ENCODE peak calls at places on chromosome X, in nine cellular contexts. N is choroid plexus epithelial cell, Y is PC-9, Q is fibroblast of mammary gland, U is cardiac fibroblast, M is GM12878, O is left lung, E is IMR-90, R is psoas muscle. X is an unnamed sample.

GRCh38 chrX:154373340-154374306 is 811 bp downstream of the FLNA start:
- DNase-seq in Q (peak), R (no peak), N (peak), U (peak), Y (peak), E (peak), O (peak), M (peak), X (peak)

GRCh38 chrX:134803551-134804183 is 145.4 kb upstream of the PLAC1 start:
- DNase-seq in U (no peak), Q (no peak), E (no peak), Y (no peak), N (no peak), R (no peak), M (no peak), O (no peak), X (no peak)

GRCh38 chrX:440636-441035 is 53.9 kb upstream of the PPP2R3B start:
- DNase-seq in Q (no peak), E (no peak), U (no peak), M (no peak), R (no peak), O (no peak), Y (no peak), N (no peak), X (no peak)

GRCh38 chrX:41429592-41429991 is 17.6 kb upstream of the NYX start:
- DNase-seq in N (no peak), M (no peak), O (no peak), Q (no peak), E (no peak), Y (no peak), U (no peak), R (no peak), X (no peak)

GRCh38 chrX:39206746-39207145 is 405.5 kb downstream of the MID1IP1 start:
- DNase-seq in M (no peak), R (no peak), U (no peak), Q (no peak), O (no peak), Y (no peak), E (no peak), N (no peak), X (no peak)

GRCh38 chrX:24017674-24018073 is 9.3 kb downstream of the KLHL15 start:
- DNase-seq in O (no peak), Q (no peak), E (no peak), R (no peak), N (no peak), M (no peak), U (no peak), Y (no peak), X (no peak)

GRCh38 chrX:132373610-132374009 is 115.2 kb downstream of the MBNL3 start:
- DNase-seq in O (no peak), E (no peak), Q (no peak), U (no peak), Y (no peak), M (no peak), N (no peak), R (no peak), X (no peak)

GRCh38 chrX:55489315-55490009 is at the start of gene USP51:
- DNase-seq in R (peak), O (peak), U (peak), Y (no peak), N (peak), Q (peak), M (peak), E (peak), X (no peak)

GRCh38 chrX:87583679-87584078 is 66.1 kb downstream of the KLHL4 start:
- DNase-seq in Q (peak), O (no peak), U (no peak), M (no peak), E (peak), R (no peak), N (peak), Y (no peak), X (no peak)

GRCh38 chrX:132559101-132559500 is 70.3 kb upstream of the MBNL3 start:
- DNase-seq in R (no peak), N (no peak), Q (no peak), U (no peak), M (no peak), O (no peak), Y (no peak), E (no peak), X (no peak)

GRCh38 chrX:138756234-138756633 is 44.7 kb upstream of the FGF13 start:
- DNase-seq in N (peak), O (peak), Y (no peak), Q (peak), E (no peak), U (peak), M (no peak), R (peak), X (no peak)

GRCh38 chrX:47574609-47575325 is 7.5 kb upstream of the TIMP1 start:
- DNase-seq in Y (no peak), E (no peak), N (no peak), U (no peak), Q (no peak), M (no peak), R (no peak), O (no peak), X (no peak)

GRCh38 chrX:123171781-123172180 is 12.3 kb upstream of the GRIA3 start:
- DNase-seq in U (peak), M (no peak), N (peak), Q (peak), O (no peak), E (no peak), R (no peak), Y (no peak), X (peak)

GRCh38 chrX:54807524-54808108 is at the start of gene MAGED2:
- DNase-seq in Y (no peak), O (no peak), U (peak), M (no peak), Q (peak), R (peak), E (peak), N (peak), X (no peak)

GRCh38 chrX:131626681-131627296 is 82.9 kb downstream of the OR13H1 start:
- DNase-seq in O (no peak), E (no peak), R (no peak), N (peak), U (peak), M (no peak), Y (no peak), Q (peak), X (no peak)

GRCh38 chrX:36897690-36898089 is 110.5 kb upstream of the FAM47C start:
- DNase-seq in O (no peak), U (no peak), R (no peak), Y (no peak), Q (no peak), E (no peak), M (no peak), N (no peak), X (no peak)

GRCh38 chrX:51893931-51894696 is 691 bp downstream of the MAGED1 start:
- DNase-seq in R (no peak), N (peak), Y (no peak), E (peak), Q (peak), U (peak), M (no peak), O (no peak), X (no peak)

GRCh38 chrX:114581528-114582263 is 2.2 kb upstream of the HTR2C start:
- DNase-seq in N (no peak), Q (no peak), U (no peak), Y (no peak), M (no peak), O (no peak), R (no peak), E (no peak), X (no peak)

GRCh38 chrX:51281758-51282318 is 50.8 kb upstream of the NUDT10 start:
- DNase-seq in M (no peak), O (no peak), N (no peak), U (no peak), Q (no peak), E (no peak), Y (no peak), R (no peak), X (no peak)

GRCh38 chrX:153724252-153725038 is at the start of the genes ABCD1 and BCAP31:
- DNase-seq in N (peak), E (peak), O (peak), Y (peak), Q (peak), M (peak), U (peak), R (peak), X (peak)

GRCh38 chrX:11770320-11770719 is 12.3 kb downstream of the MSL3 start:
- DNase-seq in N (peak), Y (peak), Q (peak), E (peak), R (no peak), U (peak), O (peak), M (peak), X (peak)

GRCh38 chrX:123993326-123993725 is 31.8 kb downstream of the STAG2 start:
- DNase-seq in Y (no peak), E (peak), M (no peak), Q (peak), O (no peak), N (peak), R (no peak), U (peak), X (peak)

GRCh38 chrX:37912286-37912685 is 64.9 kb upstream of the DYNLT3 start:
- DNase-seq in O (no peak), U (no peak), E (no peak), Y (no peak), Q (no peak), R (no peak), M (no peak), N (peak), X (no peak)

GRCh38 chrX:109508915-109509314 is 27.0 kb upstream of the GUCY2F start:
- DNase-seq in U (no peak), R (no peak), M (no peak), N (no peak), Y (no peak), E (no peak), Q (no peak), O (no peak), X (no peak)

GRCh38 chrX:16664059-16664458 is 14.1 kb downstream of the S100G start:
- DNase-seq in O (no peak), Y (no peak), E (peak), R (no peak), M (no peak), Q (peak), N (peak), U (peak), X (peak)

GRCh38 chrX:48676893-48677270 is 6.7 kb upstream of the WAS start:
- DNase-seq in O (no peak), Y (no peak), U (no peak), M (no peak), R (no peak), Q (no peak), N (no peak), E (no peak), X (no peak)

GRCh38 chrX:72526534-72527508 is 45.8 kb downstream of the HDAC8 start:
- DNase-seq in Y (no peak), O (no peak), E (peak), U (peak), Q (peak), N (peak), R (no peak), M (no peak), X (no peak)

GRCh38 chrX:109629310-109629709 is 4.3 kb upstream of the KCNE5 start:
- DNase-seq in E (no peak), R (no peak), M (no peak), U (peak), N (peak), Y (no peak), Q (peak), O (no peak), X (no peak)

GRCh38 chrX:69538321-69538876 is 34.3 kb downstream of the NALF2 start:
- DNase-seq in E (peak), R (peak), N (peak), U (peak), Y (no peak), O (peak), M (no peak), Q (peak), X (no peak)
- TF ChIP-seq CTCF in E (peak), R (peak), N (peak), U (peak), Y (peak), O (peak), M (peak), Q (peak), X (peak)

GRCh38 chrX:46382595-46382994 is 162.6 kb downstream of the ZNF674 start:
- DNase-seq in Y (no peak), Q (no peak), O (no peak), R (no peak), E (no peak), N (no peak), U (no peak), M (no peak), X (no peak)

GRCh38 chrX:46383006-46383405 is 162.2 kb downstream of the ZNF674 start:
- DNase-seq in Q (no peak), U (no peak), N (no peak), E (no peak), Y (no peak), M (no peak), R (no peak), O (no peak), X (no peak)

GRCh38 chrX:46380148-46380752 is 165.0 kb downstream of the ZNF674 start:
- DNase-seq in M (no peak), U (no peak), N (peak), R (no peak), O (no peak), Y (no peak), Q (no peak), E (no peak), X (no peak)

GRCh38 chrX:46386511-46386910 is 158.7 kb downstream of the ZNF674 start:
- DNase-seq in N (peak), Q (no peak), O (no peak), E (no peak), R (no peak), M (no peak), Y (no peak), U (no peak), X (no peak)

DNA sequence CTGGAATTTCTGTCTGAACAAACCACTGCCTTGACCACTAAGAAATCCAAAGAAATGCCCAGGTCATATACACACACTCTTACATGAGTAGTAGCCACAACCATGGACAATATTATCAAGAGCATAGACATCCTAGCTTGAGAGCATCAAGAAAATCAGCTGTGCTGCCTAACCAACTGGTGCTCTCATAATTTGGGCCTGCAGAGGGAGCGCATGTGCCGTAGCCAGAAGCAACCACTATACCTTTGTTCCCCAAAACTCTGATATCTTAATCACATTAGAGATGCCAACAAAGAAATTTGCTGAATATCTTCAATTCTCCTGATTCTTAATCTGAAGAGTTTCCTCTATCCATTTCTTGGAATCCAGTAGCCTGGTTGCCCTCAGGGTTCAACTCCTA is 163.6 kb downstream of the ZNF674 start:
- DNase-seq in N (peak), U (peak), Q (peak), Y (no peak), R (no peak), O (no peak), E (peak), M (peak), X (peak)
- TF ChIP-seq CTCF in N (peak), U (peak), Q (peak), Y (no peak), R (no peak), O (no peak), E (peak), M (peak), X (peak)

GRCh38 chrX:57915680-57916079 is 5.4 kb upstream of the ZXDA start:
- DNase-seq in R (no peak), M (no peak), Q (no peak), N (no peak), Y (no peak), U (no peak), O (no peak), E (no peak), X (no peak)

GRCh38 chrX:57918750-57919436 is 8.6 kb upstream of the ZXDA start:
- DNase-seq in U (peak), E (peak), N (peak), Y (no peak), R (peak), O (no peak), Q (peak), M (no peak), X (no peak)
- TF ChIP-seq CTCF in U (peak), E (peak), N (peak), Y (peak), R (peak), O (peak), Q (peak), M (peak), X (peak)

GRCh38 chrX:56729152-56729557 is at the start of gene NBDY:
- DNase-seq in M (no peak), E (peak), Q (peak), R (peak), O (peak), U (peak), Y (no peak), N (peak), X (peak)
- TF ChIP-seq CTCF in M (no peak), E (no peak), Q (no peak), R (no peak), O (no peak), U (no peak), Y (no peak), N (no peak), X (no peak)

GRCh38 chrX:117985241-117985640 is 131.4 kb downstream of the KLHL13 start:
- DNase-seq in Y (no peak), R (no peak), U (no peak), O (no peak), Q (no peak), N (no peak), E (peak), M (no peak), X (no peak)
- TF ChIP-seq CTCF in Y (no peak), R (no peak), U (no peak), O (no peak), Q (peak), N (no peak), E (peak), M (no peak), X (no peak)

GRCh38 chrX:46408553-46409407 is 136.4 kb downstream of the ZNF674 start:
- DNase-seq in O (peak), N (peak), R (peak), Q (peak), E (peak), Y (no peak), M (peak), U (peak), X (peak)
- TF ChIP-seq CTCF in O (peak), N (peak), R (peak), Q (peak), E (peak), Y (peak), M (peak), U (peak), X (peak)

DNA sequence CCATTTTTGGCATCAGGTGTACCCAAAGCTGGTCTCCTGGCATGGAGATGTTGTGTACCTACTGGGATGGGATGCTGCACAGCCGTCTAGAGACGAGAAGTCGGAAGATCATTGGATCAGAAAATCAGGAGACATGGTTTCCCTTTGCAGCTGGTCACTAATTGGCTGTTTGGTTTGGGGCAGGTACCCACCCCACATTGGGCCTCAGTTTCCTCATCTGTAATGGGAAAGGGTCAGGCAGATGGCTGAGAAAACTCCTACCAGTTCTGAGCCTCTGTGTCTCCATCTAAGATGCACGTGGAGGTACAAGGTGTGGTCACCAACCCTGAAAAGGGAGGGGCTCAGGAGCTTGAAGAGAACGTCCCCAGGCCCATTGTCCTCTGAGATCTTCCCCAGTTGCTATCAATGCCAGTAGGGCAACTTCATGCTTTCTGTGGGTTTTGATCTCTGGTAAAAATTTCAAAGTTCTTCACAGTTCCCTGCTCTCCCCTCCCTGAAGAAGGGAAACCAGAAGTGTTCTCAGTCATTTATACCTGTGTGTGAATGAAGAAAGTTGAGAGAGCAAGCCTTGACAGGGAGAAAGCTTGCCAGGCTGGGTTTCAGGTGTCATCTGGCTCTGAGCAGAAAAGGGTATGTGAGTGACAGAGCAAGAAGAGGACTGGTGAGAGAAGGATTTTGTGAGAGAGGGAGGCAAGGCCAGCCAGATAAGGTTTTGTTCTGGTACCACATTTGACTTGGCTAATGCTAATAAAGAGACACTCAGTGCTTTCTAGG is 15.1 kb downstream of the TSC22D3 start:
- DNase-seq in Y (no peak), N (no peak), R (no peak), M (peak), Q (no peak), U (no peak), O (no peak), E (no peak), X (no peak)
- TF ChIP-seq CTCF in Y (no peak), N (no peak), R (no peak), M (no peak), Q (no peak), U (no peak), O (no peak), E (no peak), X (no peak)

GRCh38 chrX:33336783-33337182 is 125.4 kb upstream of the DMD start:
- DNase-seq in R (no peak), E (peak), U (peak), Y (no peak), M (no peak), O (no peak), Q (peak), N (peak), X (no peak)
- TF ChIP-seq CTCF in R (peak), E (peak), U (peak), Y (peak), M (peak), O (no peak), Q (peak), N (peak), X (peak)

GRCh38 chrX:44544036-44544435 is 1.4 kb upstream of the FUNDC1 start:
- DNase-seq in Q (no peak), N (no peak), Y (no peak), R (no peak), M (no peak), U (no peak), O (no peak), E (no peak), X (no peak)

DNA sequence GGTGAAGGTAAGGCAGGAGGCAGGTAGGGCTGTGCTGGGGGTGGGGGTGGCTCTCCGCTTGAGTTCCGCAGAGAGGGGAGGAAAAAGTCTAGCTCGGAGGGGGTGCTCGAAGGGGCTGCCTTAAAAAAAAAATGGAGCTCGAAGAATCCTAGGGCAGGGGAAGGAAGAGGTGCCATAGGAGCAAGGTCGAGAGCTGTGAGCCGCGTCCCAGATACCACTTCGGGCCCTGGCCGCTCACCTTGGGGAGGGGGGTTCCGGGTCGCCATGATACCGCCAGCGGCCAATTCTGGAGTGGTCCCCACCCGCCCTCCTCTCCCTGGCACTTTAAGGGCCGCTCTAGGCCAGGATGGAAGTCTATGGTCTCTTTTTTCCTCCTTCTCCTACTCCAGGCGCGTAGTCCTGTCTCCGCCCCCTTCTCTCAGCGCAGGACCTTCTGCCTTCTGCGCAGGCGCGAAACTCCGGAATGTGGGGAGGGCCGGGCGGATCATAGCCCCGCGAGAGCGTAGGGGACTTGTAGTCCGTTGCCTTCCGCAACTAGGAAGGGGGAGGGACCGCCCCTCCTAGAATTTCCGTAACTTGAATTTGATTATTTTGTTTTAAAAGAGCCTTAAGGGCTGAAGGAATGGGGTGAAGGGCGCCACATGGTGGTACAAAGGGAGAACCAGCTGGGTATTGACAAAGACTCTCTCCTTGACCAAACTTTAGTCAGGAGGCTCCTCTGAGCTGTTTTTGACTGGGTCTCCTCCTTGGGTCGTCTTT is at the start of gene FUNDC1:
- DNase-seq in N (peak), U (peak), O (peak), E (peak), Q (peak), M (peak), Y (peak), R (peak), X (peak)
- TF ChIP-seq CTCF in N (peak), U (peak), O (no peak), E (peak), Q (peak), M (peak), Y (peak), R (peak), X (peak)